ENCODE peak calls at places on chromosome 20, in ten cellular contexts. A is tibial artery; J is cardiac fibroblast; B is aorta; S is AG04449; G is CD8-positive, alpha-beta T cell; L is fibroblast of the aortic adventitia; I is GM23248; Y is spleen; D is hepatocyte. K is an unnamed sample.

GRCh38 chr20:9166153-9166780 is 97.4 kb downstream of the PLCB4 start:
- DNase-seq in A (no peak), J (no peak), B (no peak), S (no peak), G (no peak), L (no peak), I (no peak), Y (no peak), D (no peak), K (no peak)

GRCh38 chr20:46755483-46756417 is 46.3 kb downstream of the SLC2A10 start:
- DNase-seq in A (no peak), J (no peak), B (no peak), S (no peak), G (no peak), L (no peak), I (no peak), Y (no peak), D (no peak), K (no peak)

GRCh38 chr20:1827974-1828785 is 67.0 kb upstream of the SIRPA start:
- DNase-seq in A (no peak), J (peak; percentile 60), B (no peak), S (no peak), G (no peak), L (peak; percentile 32), I (peak; percentile 48), Y (no peak), D (peak; percentile 58), K (no peak)

GRCh38 chr20:20327756-20328155 is 40.1 kb upstream of the INSM1 start:
- DNase-seq in A (no peak), J (no peak), B (no peak), S (no peak), G (no peak), L (no peak), I (peak; percentile 56), Y (no peak), D (no peak), K (no peak)

GRCh38 chr20:1002682-1003561 is 811 bp upstream of the RSPO4 start:
- DNase-seq in A (peak; percentile 13), J (no peak), B (no peak), S (no peak), G (no peak), L (no peak), I (peak; percentile 6), Y (no peak), D (no peak), K (no peak)

GRCh38 chr20:48574383-48574782 is 253.4 kb downstream of the PREX1 start:
- DNase-seq in A (no peak), J (peak; percentile 7), B (no peak), S (no peak), G (no peak), L (no peak), I (no peak), Y (no peak), D (no peak), K (no peak)

GRCh38 chr20:44979090-44979621 is 12.8 kb downstream of the STK4 start:
- DNase-seq in A (no peak), J (peak; percentile 51), B (no peak), S (no peak), G (peak; percentile 54), L (no peak), I (no peak), Y (no peak), D (no peak), K (no peak)

GRCh38 chr20:57736738-57737347 is 27.0 kb upstream of the PMEPA1 start:
- DNase-seq in A (no peak), J (no peak), B (no peak), S (no peak), G (no peak), L (no peak), I (no peak), Y (no peak), D (no peak), K (no peak)

GRCh38 chr20:50153153-50153499 is 397 bp downstream of the PEDS1 start:
- DNase-seq in A (no peak), J (no peak), B (no peak), S (no peak), G (peak; percentile 16), L (no peak), I (peak; percentile 43), Y (no peak), D (no peak), K (no peak)

GRCh38 chr20:40805592-40805991 is 116.6 kb upstream of the MAFB start:
- DNase-seq in A (no peak), J (no peak), B (no peak), S (no peak), G (no peak), L (no peak), I (no peak), Y (no peak), D (no peak), K (no peak)

GRCh38 chr20:50077818-50078601 is 34.9 kb downstream of the UBE2V1 start:
- DNase-seq in A (peak; percentile 58), J (no peak), B (no peak), S (no peak), G (no peak), L (no peak), I (no peak), Y (peak; percentile 53), D (no peak), K (no peak)

GRCh38 chr20:52814371-52814770 is 157.8 kb upstream of the TSHZ2 start:
- DNase-seq in A (no peak), J (no peak), B (no peak), S (no peak), G (no peak), L (no peak), I (no peak), Y (no peak), D (no peak), K (no peak)

GRCh38 chr20:5000263-5001173 is 792 bp downstream of the SLC23A2 start:
- DNase-seq in A (peak; percentile 80), J (no peak), B (peak; percentile 79), S (no peak), G (no peak), L (no peak), I (peak; percentile 54), Y (peak; percentile 89), D (peak; percentile 34), K (no peak)

GRCh38 chr20:18388860-18389259 is 78.0 kb downstream of the DZANK1 start:
- DNase-seq in A (no peak), J (peak; percentile 62), B (no peak), S (peak; percentile 31), G (no peak), L (peak; percentile 50), I (peak; percentile 53), Y (no peak), D (peak; percentile 74), K (peak; percentile 53)

GRCh38 chr20:49811825-49812462 is 684 bp upstream of the SLC9A8 start:
- DNase-seq in A (no peak), J (peak; percentile 49), B (no peak), S (no peak), G (no peak), L (peak; percentile 51), I (peak; percentile 71), Y (no peak), D (peak; percentile 53), K (no peak)

DNA sequence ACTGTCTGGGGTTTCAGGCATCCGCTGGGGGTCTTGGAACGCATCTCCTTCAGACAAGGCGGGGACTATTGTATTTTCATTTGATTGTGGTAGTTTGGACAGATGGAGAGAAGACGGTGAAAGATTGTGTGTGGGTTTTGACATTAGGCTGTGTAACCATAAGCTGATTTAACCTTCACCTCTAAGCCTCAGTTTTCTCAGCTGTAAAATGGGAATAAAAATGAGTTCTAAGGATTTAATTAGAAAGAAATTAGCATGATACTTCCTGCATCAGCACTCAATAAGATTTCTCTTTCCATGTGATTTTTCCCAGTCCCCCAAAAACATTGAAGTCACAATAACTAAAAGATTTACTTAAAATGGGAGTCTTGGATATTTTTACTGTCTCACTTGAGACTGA is 78.1 kb downstream of the CBFA2T2 start:
- DNase-seq in A (no peak), J (no peak), B (no peak), S (no peak), G (no peak), L (no peak), I (no peak), Y (no peak), D (no peak), K (no peak)
- H3K4me3 ChIP-seq in A (no peak overlapping the region), J (no peak overlapping the region), B (no peak overlapping the region), S (no peak overlapping the region), G (no peak overlapping the region), L (no peak overlapping the region), I (no peak overlapping the region), Y (no peak overlapping the region), D (no peak overlapping the region), K (no peak overlapping the region)

GRCh38 chr20:6121504-6121903 is 1.3 kb downstream of the FERMT1 start:
- DNase-seq in A (no peak), J (no peak), B (no peak), S (no peak), G (no peak), L (no peak), I (no peak), Y (no peak), D (no peak), K (no peak)
- H3K4me3 ChIP-seq in A (no peak overlapping the region), J (no peak overlapping the region), B (no peak overlapping the region), S (no peak overlapping the region), G (no peak overlapping the region), L (peak overlapping the region; percentile 72), I (peak overlapping the region; percentile 77), Y (no peak overlapping the region), D (peak overlapping the region; percentile 44), K (no peak overlapping the region)

DNA sequence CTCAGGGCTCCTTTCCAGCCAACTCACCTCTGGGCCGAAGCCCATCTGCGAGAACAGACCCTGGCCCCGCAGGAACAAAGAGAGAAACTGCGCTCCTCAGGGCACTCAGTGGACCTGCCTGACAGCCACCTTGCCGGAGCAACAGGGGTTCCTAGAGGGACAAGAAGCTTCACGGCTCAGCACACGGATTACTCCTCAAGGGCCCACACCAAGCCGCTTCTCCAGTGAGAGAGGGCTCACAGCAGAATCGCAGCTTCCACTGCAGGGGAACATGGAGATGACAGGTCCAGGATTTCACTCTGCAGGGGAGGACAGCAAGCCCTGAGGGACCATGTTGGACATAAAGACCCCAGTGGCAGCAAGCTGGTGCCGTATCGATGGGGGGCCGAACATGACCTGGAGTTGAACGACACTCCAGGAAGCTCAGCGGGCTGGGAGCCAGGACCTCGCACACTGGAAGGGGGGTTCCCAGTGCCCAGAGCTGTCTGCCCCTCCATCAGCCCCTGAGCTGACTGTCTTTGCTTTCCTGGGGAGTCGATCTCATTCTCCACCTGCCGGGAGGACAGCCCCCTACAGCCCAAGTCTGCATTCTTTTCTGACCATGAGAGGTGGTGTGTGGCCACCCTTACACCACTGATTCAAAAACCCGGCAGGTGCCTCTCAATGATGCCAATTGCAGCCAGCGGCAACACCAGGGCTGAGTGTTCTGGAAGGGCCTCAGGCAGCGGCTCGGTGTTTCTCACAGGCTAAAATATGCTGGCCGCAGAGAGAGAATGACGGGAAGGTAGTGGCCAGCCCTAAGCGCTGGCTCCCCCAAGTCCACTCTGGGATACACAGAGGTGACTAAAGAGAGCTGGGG is 194.5 kb upstream of the CDH4 start:
- DNase-seq in A (peak; percentile 56), J (no peak), B (no peak), S (no peak), G (no peak), L (no peak), I (no peak), Y (no peak), D (no peak), K (no peak)
- H3K4me3 ChIP-seq in A (no peak overlapping the region), J (no peak overlapping the region), B (no peak overlapping the region), S (no peak overlapping the region), G (no peak overlapping the region), L (no peak overlapping the region), I (no peak overlapping the region), Y (no peak overlapping the region), D (no peak overlapping the region), K (no peak overlapping the region)

DNA sequence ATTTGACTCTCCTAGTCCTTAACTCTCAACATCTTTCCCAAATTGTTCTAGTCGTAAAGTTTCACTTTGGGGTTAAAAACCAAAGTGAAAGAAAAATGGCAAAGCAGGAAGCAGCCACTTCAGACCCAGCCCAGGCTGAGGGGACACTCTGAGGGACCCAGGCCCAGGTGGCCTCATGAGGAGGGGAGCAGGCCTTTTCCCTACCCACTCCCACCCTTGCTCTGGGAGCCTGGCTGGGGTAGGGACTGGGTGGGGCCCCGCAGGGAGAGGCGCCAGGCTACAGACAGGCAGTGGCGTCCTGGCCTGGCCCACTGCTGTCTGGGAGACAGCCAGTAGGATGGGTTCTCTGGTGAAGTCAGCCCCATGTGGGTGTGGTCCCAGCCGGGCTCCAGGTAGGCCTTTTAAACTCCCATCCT is 68.7 kb upstream of the MYL9 start:
- DNase-seq in A (no peak), J (no peak), B (no peak), S (no peak), G (no peak), L (no peak), I (peak; percentile 71), Y (peak; percentile 79), D (peak; percentile 75), K (no peak)
- H3K4me3 ChIP-seq in A (peak overlapping the region; percentile 37), J (no peak overlapping the region), B (no peak overlapping the region), S (no peak overlapping the region), G (no peak overlapping the region), L (peak overlapping the region; percentile 52), I (peak overlapping the region; percentile 41), Y (peak overlapping the region; percentile 15), D (no peak overlapping the region), K (no peak overlapping the region)

K was measured in skeletal muscle cell.